ENCODE peak calls at places on chromosomes 7 and 10, in four cellular contexts. Q, J, B and L are unnamed samples.

GRCh38 chr7:67380858-67381257 is 384.2 kb downstream of the TYW1 start:
- DNase-seq in Q (no peak), J (peak), B (no peak), L (no peak)

GRCh38 chr10:3071405-3072198 is 4.3 kb downstream of the PFKP start:
- DNase-seq in Q (no peak), J (no peak), B (peak), L (peak)

GRCh38 chr7:6623589-6624245 is 8.3 kb downstream of the ZNF853 start:
- DNase-seq in J (no peak), Q (no peak), B (no peak), L (no peak)

GRCh38 chr7:84848219-84848973 is 338.5 kb downstream of the SEMA3D start:
- DNase-seq in Q (no peak), B (no peak), J (no peak), L (no peak)

GRCh38 chr10:27783660-27784059 is 38.0 kb upstream of the MKX start:
- DNase-seq in B (no peak), Q (no peak), J (no peak), L (no peak)

GRCh38 chr10:30231071-30231652 is 117.9 kb downstream of the MTPAP start:
- DNase-seq in J (no peak), B (peak), Q (no peak), L (no peak)

GRCh38 chr7:48643420-48644013 is 280.8 kb upstream of the CDC14C start:
- DNase-seq in Q (no peak), B (peak), J (no peak), L (no peak)

GRCh38 chr7:100829150-100829716 is 1.9 kb upstream of the EPHB4 start:
- DNase-seq in B (no peak), J (no peak), Q (no peak), L (no peak)

GRCh38 chr10:115921795-115922194 is 351.2 kb downstream of the GFRA1 start:
- DNase-seq in B (no peak), Q (no peak), J (no peak), L (no peak)

GRCh38 chr7:155829796-155830470 is 17.7 kb upstream of the SHH start:
- DNase-seq in J (peak), B (no peak), Q (no peak), L (no peak)

GRCh38 chr10:103153765-103154197 is 39.3 kb downstream of the NT5C2 start:
- DNase-seq in B (no peak), Q (no peak), J (no peak), L (no peak)

GRCh38 chr10:59553127-59553649 is 156.5 kb downstream of the SLC16A9 start:
- DNase-seq in B (no peak), J (no peak), Q (no peak), L (no peak)

GRCh38 chr7:152006336-152006735 is 19.1 kb upstream of the GALNT11 start:
- DNase-seq in B (no peak), J (no peak), Q (no peak), L (no peak)

GRCh38 chr10:122485670-122486069 is 24.3 kb downstream of the HTRA1 start:
- DNase-seq in J (no peak), Q (no peak), B (no peak), L (no peak)

GRCh38 chr7:129781856-129782256 is 170.3 kb downstream of the NRF1 start:
- DNase-seq in J (no peak), Q (no peak), B (no peak), L (peak)

GRCh38 chr10:110574420-110574819 is 6.9 kb downstream of the SMC3 start:
- DNase-seq in Q (no peak), J (no peak), B (no peak), L (no peak)

GRCh38 chr7:123849855-123850254 is 4.9 kb downstream of the HYAL4 start:
- DNase-seq in J (no peak), Q (no peak), B (no peak), L (no peak)

GRCh38 chr10:58952747-58953466 is 223.5 kb upstream of the PHYHIPL start:
- DNase-seq in J (no peak), Q (peak), B (peak), L (no peak)

GRCh38 chr7:74059681-74060588 is 23.7 kb upstream of the LIMK1 start:
- DNase-seq in J (peak), Q (no peak), B (peak), L (no peak)

GRCh38 chr10:84599254-84599653 is 270.9 kb downstream of the CCSER2 start:
- DNase-seq in J (no peak), B (no peak), Q (no peak), L (no peak)

GRCh38 chr7:41188163-41189130 is 514.4 kb downstream of the INHBA start:
- DNase-seq in J (no peak), Q (no peak), B (no peak), L (no peak)

GRCh38 chr7:102450242-102450641 is 14.4 kb downstream of the ALKBH4 start:
- DNase-seq in B (no peak), Q (no peak), J (no peak), L (no peak)

GRCh38 chr10:103800789-103801540 is 54.4 kb downstream of the SH3PXD2A start:
- DNase-seq in J (no peak), Q (peak), B (peak), L (no peak)